ENCODE peak calls at places on chromosomes 13 and 19, in six cellular contexts. Z, V, E, G, F and D are unnamed samples.

GRCh38 chr13:93318538-93318937 is 91.9 kb downstream of the GPC6 start:
- DNase-seq in Z (no peak), V (no peak), E (no peak), G (no peak), F (no peak), D (no peak)

GRCh38 chr13:85497652-85498051 is 301.6 kb downstream of the SLITRK6 start:
- DNase-seq in Z (no peak), V (no peak), E (peak; percentile 84), G (peak; percentile 97), F (no peak), D (no peak)

GRCh38 chr13:28805193-28805819 is 14.8 kb upstream of the MTUS2 start:
- DNase-seq in Z (no peak), V (no peak), E (peak; percentile 11), G (no peak), F (no peak), D (no peak)

GRCh38 chr13:79533781-79534400 is 52.9 kb downstream of the NDFIP2 start:
- DNase-seq in Z (no peak), V (no peak), E (peak; percentile 5), G (no peak), F (no peak), D (no peak)

GRCh38 chr13:46804391-46804815 is 7.4 kb upstream of the ESD start:
- DNase-seq in Z (no peak), V (no peak), E (peak; percentile 95), G (peak; percentile 95), F (no peak), D (no peak)

GRCh38 chr19:13850910-13851753 is 25.8 kb upstream of the NANOS3 start:
- DNase-seq in Z (peak; percentile 79), V (peak; percentile 92), E (peak; percentile 85), G (no peak), F (no peak), D (no peak)

GRCh38 chr19:35006342-35006998 is 6.3 kb downstream of the GRAMD1A start:
- DNase-seq in Z (no peak), V (no peak), E (peak; percentile 35), G (no peak), F (peak; percentile 66), D (no peak)

GRCh38 chr19:10291554-10292205 is 1.9 kb downstream of the ICAM5 start:
- DNase-seq in Z (no peak), V (no peak), E (no peak), G (no peak), F (peak; percentile 54), D (no peak)

GRCh38 chr13:114049026-114049425 is 75.2 kb upstream of the C13orf46 start:
- DNase-seq in Z (peak; percentile 77), V (no peak), E (no peak), G (no peak), F (no peak), D (peak; percentile 37)

GRCh38 chr13:77928909-77929308 is 10.3 kb upstream of the EDNRB start:
- DNase-seq in Z (no peak), V (no peak), E (no peak), G (no peak), F (no peak), D (no peak)

GRCh38 chr19:38304866-38305429 is 897 bp downstream of the C19orf33 start:
- DNase-seq in Z (no peak), V (no peak), E (no peak), G (no peak), F (peak; percentile 98), D (no peak)

GRCh38 chr13:68993154-68993553 is 1114.5 kb upstream of the ATXN8OS start:
- DNase-seq in Z (no peak), V (no peak), E (no peak), G (no peak), F (no peak), D (no peak)

GRCh38 chr19:36136975-36137686 is 2.7 kb upstream of the CAPNS1 start:
- DNase-seq in Z (no peak), V (no peak), E (peak; percentile 58), G (no peak), F (peak; percentile 32), D (no peak)

GRCh38 chr19:1020868-1021425 is at the start of gene TMEM259:
- DNase-seq in Z (peak; percentile 96), V (peak; percentile 95), E (peak; percentile 95), G (peak; percentile 71), F (peak; percentile 94), D (peak; percentile 91)

GRCh38 chr13:110815471-110816204 is 99.2 kb downstream of the ANKRD10 start:
- DNase-seq in Z (no peak), V (no peak), E (no peak), G (no peak), F (peak; percentile 91), D (no peak)

GRCh38 chr13:57823704-57824103 is 192.2 kb downstream of the PCDH17 start:
- DNase-seq in Z (no peak), V (no peak), E (no peak), G (no peak), F (no peak), D (no peak)

GRCh38 chr13:73336789-73337188 is 278.0 kb downstream of the KLF5 start:
- DNase-seq in Z (no peak), V (no peak), E (no peak), G (no peak), F (no peak), D (no peak)

GRCh38 chr19:35110974-35111373 is 4.6 kb upstream of the FXYD3 start:
- DNase-seq in Z (no peak), V (no peak), E (no peak), G (no peak), F (no peak), D (no peak)

GRCh38 chr19:621819-622218 is 11.5 kb downstream of the POLRMT start:
- DNase-seq in Z (no peak), V (no peak), E (no peak), G (no peak), F (no peak), D (no peak)